ENCODE peak calls at places on chromosomes 7 and 10, in seven cellular contexts. P, Y, J, Z, L, B and Q are unnamed samples.

GRCh38 chr10:15169555-15170407 is 1.3 kb upstream of the NMT2 start:
- DNase-seq in J (no peak), L (no peak), Z (peak), P (no peak), B (no peak), Y (no peak), Q (peak)

GRCh38 chr7:130493275-130493868 is 1.5 kb downstream of the MEST start:
- DNase-seq in P (no peak), Y (no peak), B (no peak), Z (no peak), J (no peak), L (no peak), Q (no peak)

GRCh38 chr7:156948361-156948760 is 1.2 kb upstream of the NOM1 start:
- DNase-seq in Z (no peak), Y (no peak), L (no peak), J (no peak), P (no peak), B (no peak), Q (no peak)

GRCh38 chr7:31767686-31768358 is 80.8 kb downstream of the PPP1R17 start:
- DNase-seq in Y (no peak), B (no peak), P (no peak), Z (no peak), L (no peak), J (no peak), Q (no peak)

GRCh38 chr10:43396061-43396927 is 12.7 kb downstream of the HNRNPF start:
- DNase-seq in Z (peak), B (peak), Y (peak), L (peak), P (peak), J (peak), Q (peak)

GRCh38 chr10:29389935-29390334 is 101.1 kb downstream of the LYZL1 start:
- DNase-seq in Y (peak), L (no peak), P (no peak), Z (no peak), J (no peak), B (no peak), Q (no peak)

GRCh38 chr10:91796332-91797076 is 1.7 kb upstream of the TNKS2 start:
- DNase-seq in J (no peak), B (no peak), Y (no peak), Z (peak), L (peak), P (peak), Q (peak)

GRCh38 chr7:3028071-3028766 is 15.4 kb downstream of the CARD11 start:
- DNase-seq in L (peak), J (peak), Y (peak), Z (no peak), B (no peak), P (peak), Q (no peak)

GRCh38 chr10:74103560-74104248 is 46.9 kb downstream of the AP3M1 start:
- DNase-seq in B (peak), P (no peak), J (peak), L (no peak), Z (no peak), Y (no peak), Q (peak)

GRCh38 chr7:33788493-33788892 is 116.8 kb upstream of the BMPER start:
- DNase-seq in J (no peak), L (no peak), B (no peak), Y (no peak), P (no peak), Z (no peak), Q (no peak)

GRCh38 chr10:53846809-53847208 is 954.2 kb downstream of the PCDH15 start:
- DNase-seq in L (no peak), Z (no peak), P (no peak), Y (no peak), B (no peak), J (no peak), Q (no peak)

DNA sequence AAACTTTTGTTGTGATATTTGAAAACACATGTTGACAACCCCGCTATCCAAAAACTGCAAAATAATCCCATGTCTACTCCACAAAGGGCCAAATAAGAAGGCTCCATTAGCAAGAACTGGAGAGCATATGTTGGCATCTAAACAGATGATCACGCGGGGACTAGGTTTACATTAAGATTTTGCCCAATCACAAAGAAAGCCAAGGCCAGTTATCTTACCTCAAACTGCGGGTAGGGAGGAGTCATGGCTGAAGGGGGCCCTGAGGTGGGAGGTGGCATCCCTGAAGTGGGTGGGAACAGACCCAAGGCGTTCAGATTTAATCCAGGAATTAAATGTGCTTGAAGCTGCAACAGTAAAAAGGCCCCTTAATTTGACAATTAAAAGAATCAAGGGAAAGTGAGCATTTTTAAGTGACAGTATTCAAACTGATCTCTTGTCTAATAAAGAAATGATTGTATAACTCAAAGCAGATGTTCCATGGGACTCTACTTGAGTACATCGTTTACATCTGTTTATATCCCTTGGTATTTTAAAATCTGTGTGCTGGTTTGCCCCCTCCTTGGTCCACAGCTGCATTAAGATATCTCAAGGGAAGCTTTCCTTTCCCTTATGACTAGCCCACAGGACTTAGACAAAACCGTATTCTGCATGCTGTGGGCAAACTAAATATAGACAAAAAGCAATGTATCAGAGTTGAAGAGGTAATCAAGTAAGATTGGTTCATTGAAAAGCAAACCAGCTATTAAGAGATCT is 42.9 kb downstream of the MALSU1 start:
- DNase-seq in P (no peak), J (no peak), B (no peak), L (no peak), Y (no peak), Z (no peak), Q (no peak)
- TF ChIP-seq POLR2A in P (no peak), J (no peak), B (no peak), L (no peak), Y (no peak), Z (no peak), Q (no peak)

GRCh38 chr7:92736870-92737269 is 99.5 kb downstream of the CDK6 start:
- DNase-seq in P (no peak), Y (no peak), L (no peak), Z (no peak), J (no peak), B (no peak), Q (no peak)
- TF ChIP-seq POLR2A in P (no peak), Y (no peak), L (no peak), Z (no peak), J (no peak), B (no peak), Q (no peak)

DNA sequence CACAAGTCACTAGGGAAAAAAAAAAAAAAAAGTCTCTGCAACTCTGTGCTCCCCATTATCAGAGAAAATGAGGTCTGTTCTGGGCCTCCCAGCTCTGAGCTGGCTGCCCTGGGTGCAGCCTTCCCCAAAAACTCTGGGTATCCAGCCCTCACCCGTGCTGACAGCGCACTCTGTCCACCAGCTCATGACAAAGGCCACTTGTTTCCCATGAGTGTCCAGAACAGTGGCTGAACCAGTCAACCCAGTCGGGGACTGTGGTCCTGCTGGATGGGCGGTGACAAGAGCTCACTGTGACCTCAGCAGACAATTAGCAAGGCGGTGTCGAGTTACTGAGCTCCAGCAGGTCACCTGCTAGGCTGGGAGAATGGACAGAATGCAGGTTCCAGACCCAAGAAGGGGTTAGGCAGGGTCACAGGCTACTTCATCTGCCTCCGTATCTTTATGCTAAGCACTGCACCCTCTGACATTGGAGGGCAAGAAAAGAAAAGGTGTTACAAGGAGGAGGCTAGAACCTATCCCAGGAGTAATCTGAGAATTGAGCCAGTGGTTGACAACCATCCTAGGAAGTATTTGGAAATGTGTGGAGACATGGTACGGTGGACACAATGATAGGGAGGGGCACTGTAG is 37.2 kb downstream of the DLG5 start:
- DNase-seq in B (no peak), L (peak), Y (peak), Z (peak), P (peak), J (no peak), Q (no peak)
- TF ChIP-seq POLR2A in B (no peak), L (peak), Y (no peak), Z (no peak), P (no peak), J (no peak), Q (no peak)

DNA sequence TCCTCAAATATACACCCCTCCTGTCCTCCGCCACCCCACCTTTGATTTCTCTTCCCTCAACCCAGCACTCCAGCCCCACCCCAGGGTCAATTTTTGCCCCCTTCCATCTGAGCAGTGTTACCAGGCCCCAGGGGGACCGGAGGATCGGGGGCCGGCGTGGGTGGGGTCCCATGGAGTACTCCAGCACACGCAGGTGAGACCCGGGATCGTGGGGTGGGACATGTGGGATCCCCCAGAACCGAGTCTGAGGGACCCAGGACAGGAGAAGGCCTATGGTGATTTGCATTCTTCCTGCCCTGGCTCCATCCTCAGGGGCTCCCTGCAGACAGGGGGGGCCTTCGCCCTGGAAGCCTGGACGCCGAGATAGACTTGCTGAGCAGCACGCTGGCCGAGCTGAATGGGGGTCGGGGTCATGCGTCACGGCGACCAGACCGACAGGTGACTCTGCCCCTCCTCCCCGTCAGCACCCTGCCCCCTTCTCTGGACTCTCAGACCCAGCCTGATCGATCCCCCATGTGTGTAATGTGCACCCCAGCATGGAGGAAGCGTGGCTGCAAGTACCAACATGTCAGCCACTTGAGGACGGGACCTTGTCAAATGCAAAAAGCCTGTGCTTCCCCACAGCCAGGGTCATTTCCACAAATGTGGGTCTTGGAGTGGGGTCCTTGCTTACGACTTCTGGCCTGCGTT is 754 bp downstream of the TRIP6 start:
- DNase-seq in Z (no peak), P (no peak), L (no peak), J (no peak), B (no peak), Y (no peak), Q (no peak)
- TF ChIP-seq POLR2A in Z (no peak), P (no peak), L (no peak), J (no peak), B (no peak), Y (no peak), Q (no peak)

DNA sequence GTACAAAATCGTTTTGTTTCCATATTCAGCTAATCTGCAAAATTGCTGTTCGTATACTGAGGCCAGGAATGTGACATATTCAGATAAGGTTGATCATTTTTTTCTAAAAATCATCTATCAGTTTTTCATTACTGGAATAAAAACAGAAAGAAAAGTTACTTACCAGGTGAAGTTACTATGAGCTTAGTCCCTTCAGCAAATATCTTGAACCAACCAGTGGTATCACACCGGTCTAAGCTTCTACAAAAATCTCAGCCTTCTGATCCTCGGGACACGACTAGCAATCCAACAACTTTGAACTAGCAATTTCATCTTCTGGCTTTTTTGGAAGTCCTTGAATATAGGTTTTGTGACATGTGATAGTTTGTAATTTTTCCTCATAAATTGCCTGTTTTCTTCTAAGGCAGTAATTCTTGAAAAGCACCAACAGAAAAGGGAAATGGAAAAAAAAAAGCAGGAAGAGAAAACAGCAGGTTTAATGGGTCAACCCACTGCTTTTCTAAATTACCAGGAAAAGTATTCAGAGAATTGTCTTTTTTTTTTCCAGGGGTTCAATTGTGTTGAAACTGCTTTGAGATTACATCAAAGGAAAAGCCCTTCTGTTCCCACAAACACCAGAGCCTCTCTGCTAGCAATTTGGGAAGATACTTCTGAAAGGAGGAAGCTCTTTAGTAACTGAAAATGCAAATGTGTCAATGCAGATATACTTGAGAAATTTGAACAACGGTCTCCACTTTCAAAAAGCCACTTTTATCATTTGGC is 2.8 kb upstream of the TARP start:
- DNase-seq in L (no peak), Y (no peak), J (no peak), Z (no peak), P (no peak), B (no peak), Q (no peak)
- TF ChIP-seq POLR2A in L (no peak), Y (no peak), J (no peak), Z (no peak), P (no peak), B (no peak), Q (no peak)

GRCh38 chr7:91194841-91195240 is 69.4 kb upstream of the FZD1 start:
- DNase-seq in Y (no peak), P (no peak), L (no peak), B (no peak), J (no peak), Z (no peak), Q (no peak)
- TF ChIP-seq POLR2A in Y (no peak), P (no peak), L (no peak), B (no peak), J (no peak), Z (no peak), Q (no peak)